ENCODE peak calls at places on chromosomes 2 and 18, in nine cellular contexts. F is H54, Y is glutamatergic neuron, E is WERI-Rb-1, G is A673, O is NCI-H82, R is T-helper 2 cell, B is A549, H is HuH-7.5. N is an unnamed sample.

GRCh38 chr2:42328148-42328833 is 32.7 kb downstream of the COX7A2L start:
- DNase-seq in E (no peak), H (no peak), B (peak; percentile 49), O (peak; percentile 16), Y (no peak), F (no peak), G (peak; percentile 56), R (no peak), N (no peak)

GRCh38 chr2:174248998-174249592 is 763 bp upstream of the OLA1 start:
- DNase-seq in Y (no peak), G (no peak), B (no peak), O (no peak), H (no peak), F (no peak), R (no peak), E (no peak), N (no peak)

GRCh38 chr18:9017900-9018217 is 84.6 kb upstream of the NDUFV2 start:
- DNase-seq in B (no peak), G (no peak), F (peak; percentile 11), E (no peak), H (no peak), O (no peak), Y (no peak), R (no peak), N (no peak)

GRCh38 chr2:241815477-241816430 is 6.8 kb downstream of the NEU4 start:
- DNase-seq in G (no peak), H (no peak), F (no peak), B (no peak), Y (no peak), E (no peak), O (peak; percentile 35), R (no peak), N (no peak)

GRCh38 chr18:76457475-76457874 is 37.6 kb downstream of the ZNF516 start:
- DNase-seq in F (no peak), B (no peak), G (no peak), H (no peak), E (no peak), Y (no peak), O (no peak), R (no peak), N (no peak)

GRCh38 chr18:64115906-64116305 is 33.0 kb downstream of the LINC00305 start:
- DNase-seq in H (no peak), R (no peak), F (no peak), O (no peak), B (no peak), G (peak; percentile 41), Y (no peak), E (no peak), N (no peak)

GRCh38 chr2:171793691-171794678 is 100.1 kb downstream of the SLC25A12 start:
- DNase-seq in B (no peak), G (no peak), O (no peak), R (no peak), F (no peak), E (no peak), H (no peak), Y (no peak), N (peak; percentile 28)

GRCh38 chr2:226673314-226673723 is 126.3 kb downstream of the IRS1 start:
- DNase-seq in E (no peak), H (no peak), B (peak; percentile 65), G (peak; percentile 63), O (no peak), R (no peak), F (peak; percentile 34), Y (no peak), N (peak; percentile 79)

GRCh38 chr2:234286118-234286598 is 210.7 kb downstream of the ARL4C start:
- DNase-seq in G (no peak), B (no peak), E (no peak), F (no peak), Y (no peak), H (no peak), R (no peak), O (no peak), N (no peak)

GRCh38 chr2:71926860-71927756 is 220.6 kb downstream of the CYP26B1 start:
- DNase-seq in F (no peak), R (no peak), H (no peak), G (no peak), O (no peak), E (peak; percentile 3), Y (no peak), B (no peak), N (no peak)

GRCh38 chr2:15745907-15746306 is 154.2 kb downstream of the DDX1 start:
- DNase-seq in F (no peak), B (no peak), E (no peak), H (no peak), R (no peak), Y (no peak), O (no peak), G (no peak), N (no peak)

GRCh38 chr2:85539361-85540130 is 578 bp downstream of the MAT2A start:
- DNase-seq in H (peak; percentile 15), B (peak; percentile 83), O (peak; percentile 70), G (peak; percentile 82), Y (peak; percentile 71), E (peak; percentile 61), F (no peak), R (peak; percentile 60), N (peak; percentile 75)

GRCh38 chr2:216426938-216427337 is 14.7 kb downstream of the SMARCAL1 start:
- DNase-seq in E (no peak), G (peak; percentile 18), F (peak; percentile 26), O (no peak), B (no peak), R (no peak), Y (no peak), H (no peak), N (no peak)

GRCh38 chr2:180871649-180872048 is 108.8 kb upstream of the UBE2E3 start:
- DNase-seq in R (no peak), Y (no peak), F (no peak), H (no peak), O (no peak), B (no peak), G (no peak), E (no peak), N (no peak)

GRCh38 chr2:207503234-207503633 is 26.5 kb upstream of the CREB1 start:
- DNase-seq in E (no peak), R (no peak), Y (no peak), O (peak; percentile 17), H (no peak), G (no peak), B (no peak), F (no peak), N (no peak)

GRCh38 chr2:143558665-143559064 is 429.4 kb downstream of the ARHGAP15 start:
- DNase-seq in Y (no peak), G (no peak), E (no peak), O (no peak), B (no peak), R (no peak), F (no peak), H (no peak), N (no peak)

GRCh38 chr2:197710424-197711042 is 5.4 kb downstream of the MARS2 start:
- DNase-seq in E (no peak), F (no peak), G (no peak), O (no peak), Y (no peak), R (no peak), B (no peak), H (no peak), N (no peak)

GRCh38 chr18:35460719-35461118 is 37.0 kb downstream of the INO80C start:
- DNase-seq in G (no peak), B (no peak), R (no peak), H (no peak), E (no peak), O (no peak), F (no peak), Y (no peak), N (no peak)

N was measured in Jurkat, Clone E6-1.